ENCODE peak calls at places on chromosomes 4 and X, in six cellular contexts. V, P, E, D, S and F are unnamed samples.
A peak's percentile ranks its signal among the peaks of the same experiment; 100 is the strongest.

GRCh38 chrX:8147216-8147615 is 23.9 kb downstream of the VCX2 start:
- DNase-seq in S (no peak), D (no peak), E (no peak), P (no peak), V (no peak), F (no peak)

GRCh38 chr4:41142946-41143720 is 71.2 kb downstream of the APBB2 start:
- DNase-seq in E (no peak), P (no peak), D (peak; percentile 79), V (peak; percentile 90), S (peak; percentile 96), F (peak; percentile 96)

GRCh38 chr4:157751631-157752030 is 421.2 kb downstream of the GASK1B start:
- DNase-seq in V (no peak), E (no peak), P (no peak), D (no peak), S (no peak), F (no peak)

GRCh38 chrX:22220941-22221340 is 51.8 kb upstream of the CBLL2 start:
- DNase-seq in V (no peak), S (peak; percentile 28), E (no peak), P (no peak), D (peak; percentile 60), F (peak; percentile 79)

GRCh38 chr4:7698586-7698985 is 241.1 kb downstream of the AFAP1 start:
- DNase-seq in E (no peak), D (no peak), P (no peak), V (no peak), S (no peak), F (peak; percentile 5)

GRCh38 chrX:151954730-151955129 is 19.7 kb downstream of the GABRE start:
- DNase-seq in D (no peak), E (no peak), P (no peak), S (no peak), V (no peak), F (no peak)

GRCh38 chr4:163330828-163331628 is 1.4 kb downstream of the NPY1R start:
- DNase-seq in P (no peak), V (no peak), S (no peak), E (no peak), D (no peak), F (no peak)

GRCh38 chr4:182192511-182193181 is 50.6 kb upstream of the TENM3 start:
- DNase-seq in V (peak; percentile 80), S (peak; percentile 35), P (no peak), D (no peak), E (no peak), F (no peak)

GRCh38 chr4:34679228-34679627 is 1565.1 kb downstream of the ARAP2 start:
- DNase-seq in S (no peak), E (no peak), V (no peak), D (no peak), P (no peak), F (no peak)

GRCh38 chr4:184344899-184345572 is 127.4 kb upstream of the ENPP6 start:
- DNase-seq in E (no peak), D (no peak), V (no peak), S (no peak), P (no peak), F (no peak)

GRCh38 chrX:111083101-111083500 is 12.9 kb upstream of the PAK3 start:
- DNase-seq in D (no peak), P (no peak), E (no peak), S (peak; percentile 16), V (no peak), F (no peak)

GRCh38 chr4:81684357-81684756 is 212.7 kb upstream of the RASGEF1B start:
- DNase-seq in S (no peak), E (peak; percentile 70), P (no peak), V (no peak), D (no peak), F (no peak)

GRCh38 chr4:141016117-141016798 is 117.0 kb downstream of the RNF150 start:
- DNase-seq in V (no peak), P (no peak), S (no peak), E (no peak), D (no peak), F (no peak)

GRCh38 chrX:70176938-70177533 is at the start of gene DGAT2L6:
- DNase-seq in D (no peak), E (no peak), P (no peak), S (no peak), V (no peak), F (no peak)

GRCh38 chr4:189843392-189844009 is 97.2 kb upstream of the FRG1 start:
- DNase-seq in S (no peak), P (no peak), E (no peak), D (no peak), V (no peak), F (no peak)

GRCh38 chr4:74133786-74134499 is 24.0 kb upstream of the MTHFD2L start:
- DNase-seq in D (peak; percentile 85), S (peak; percentile 97), E (peak; percentile 90), V (peak; percentile 83), P (peak; percentile 9), F (peak; percentile 97)

GRCh38 chrX:40127052-40127451 is 29.3 kb upstream of the BCOR start:
- DNase-seq in P (no peak), S (no peak), V (no peak), D (no peak), E (no peak), F (no peak)

GRCh38 chr4:51859476-51860032 is 16.6 kb downstream of the DCUN1D4 start:
- DNase-seq in S (no peak), V (no peak), E (no peak), P (no peak), D (no peak), F (no peak)

GRCh38 chr4:95510877-95511276 is 37.9 kb downstream of the UNC5C start:
- DNase-seq in S (no peak), D (no peak), V (no peak), P (no peak), E (no peak), F (no peak)

GRCh38 chr4:111641813-111642579 is 503.3 kb upstream of the FAM241A start:
- DNase-seq in D (peak; percentile 78), S (peak; percentile 94), P (no peak), E (peak; percentile 78), V (peak; percentile 80), F (peak; percentile 94)

GRCh38 chrX:71846429-71846828 is 64.2 kb upstream of the NHSL2 start:
- DNase-seq in P (no peak), E (no peak), D (no peak), S (peak; percentile 9), V (peak; percentile 0), F (peak; percentile 36)

GRCh38 chr4:635851-636627 is 10.7 kb downstream of the PDE6B start:
- DNase-seq in S (no peak), E (no peak), P (no peak), V (no peak), D (peak; percentile 45), F (no peak)

GRCh38 chr4:158112612-158113011 is 60.2 kb downstream of the GASK1B start:
- DNase-seq in D (no peak), V (no peak), E (no peak), P (no peak), S (peak; percentile 84), F (peak; percentile 43)

GRCh38 chr4:168981460-168981859 is 28.6 kb downstream of the CBR4 start:
- DNase-seq in V (no peak), D (no peak), E (no peak), S (peak; percentile 43), P (no peak), F (peak; percentile 64)

GRCh38 chr4:141346144-141346543 is 125.4 kb downstream of the ZNF330 start:
- DNase-seq in P (no peak), S (peak; percentile 84), E (peak; percentile 67), D (no peak), V (peak; percentile 47), F (peak; percentile 82)

GRCh38 chrX:13110427-13111324 is 66.3 kb upstream of the FAM9C start:
- DNase-seq in P (no peak), V (no peak), E (no peak), D (peak; percentile 71), S (peak; percentile 96), F (peak; percentile 95)

GRCh38 chrX:85111347-85111746 is 107.7 kb downstream of the APOOL start:
- DNase-seq in E (peak; percentile 13), V (no peak), D (no peak), S (peak; percentile 30), P (no peak), F (peak; percentile 19)

GRCh38 chrX:31213941-31214340 is 142.1 kb upstream of the FTHL17 start:
- DNase-seq in S (peak; percentile 34), D (no peak), P (no peak), E (no peak), V (no peak), F (peak; percentile 29)